ENCODE peak calls at places on chromosomes 3 and 15, in six cellular contexts. S, N, R, O, Z and D are unnamed samples.

GRCh38 chr15:39597751-39598185 is 16.9 kb downstream of the THBS1 start:
- DNase-seq in R (no peak), S (peak; percentile 74), O (no peak), Z (no peak), N (no peak), D (no peak)

GRCh38 chr3:198107840-198108734 is 148.1 kb downstream of the LMLN start:
- DNase-seq in S (no peak), O (no peak), N (no peak), R (no peak), Z (no peak), D (no peak)

GRCh38 chr3:171346011-171346410 is 114.2 kb downstream of the TNIK start:
- DNase-seq in S (no peak), O (no peak), Z (no peak), N (no peak), R (no peak), D (no peak)

GRCh38 chr15:74855857-74856256 is 12.9 kb upstream of the ULK3 start:
- DNase-seq in O (no peak), Z (no peak), S (no peak), N (no peak), R (no peak), D (no peak)

GRCh38 chr15:83379574-83379973 is 67.6 kb upstream of the SH3GL3 start:
- DNase-seq in S (peak; percentile 94), O (no peak), R (no peak), Z (peak; percentile 99), N (no peak), D (no peak)

GRCh38 chr3:30988774-30989173 is 94.3 kb upstream of the GADL1 start:
- DNase-seq in R (no peak), O (no peak), N (no peak), S (no peak), Z (no peak), D (no peak)

GRCh38 chr3:53254810-53255359 is 937 bp downstream of the TKT start:
- DNase-seq in N (peak; percentile 85), R (peak; percentile 66), S (peak; percentile 68), Z (peak; percentile 80), O (peak; percentile 89), D (peak; percentile 89)

GRCh38 chr3:126421573-126422119 is 26.9 kb downstream of the CFAP100 start:
- DNase-seq in Z (no peak), R (no peak), S (no peak), O (no peak), N (peak; percentile 53), D (no peak)

GRCh38 chr3:196220991-196221390 is 4.7 kb downstream of the SLC51A start:
- DNase-seq in O (no peak), Z (no peak), S (no peak), N (peak; percentile 13), R (no peak), D (no peak)

GRCh38 chr15:98713585-98714001 is 65.3 kb downstream of the IGF1R start:
- DNase-seq in Z (no peak), S (peak; percentile 82), N (no peak), R (peak; percentile 33), O (no peak), D (no peak)

DNA sequence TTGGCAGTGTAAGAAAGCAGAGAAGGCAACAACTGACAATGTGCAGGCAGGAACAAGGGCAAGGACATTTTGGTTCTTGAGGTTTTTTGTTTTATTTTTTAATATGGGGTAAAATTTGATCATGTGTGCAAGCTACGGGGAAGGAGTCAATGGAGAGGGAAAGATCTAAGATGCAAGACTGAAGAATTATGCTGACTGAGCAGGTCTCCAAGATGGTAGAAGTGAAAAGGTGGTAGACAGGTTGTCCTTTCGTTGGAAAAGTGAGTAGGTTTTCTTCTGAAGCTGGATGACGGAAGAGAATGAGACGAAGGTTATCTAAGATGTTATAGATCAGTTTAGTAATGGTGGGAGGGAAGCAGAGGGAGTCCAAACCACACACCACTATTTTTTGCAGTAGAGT is 4.2 kb downstream of the CD47 start:
- DNase-seq in N (no peak), S (no peak), O (no peak), R (no peak), Z (no peak), D (no peak)
- H3K4me3 ChIP-seq in N (no peak overlapping the region), S (no peak overlapping the region), O (no peak overlapping the region), R (no peak overlapping the region), Z (no peak overlapping the region), D (no peak overlapping the region)

DNA sequence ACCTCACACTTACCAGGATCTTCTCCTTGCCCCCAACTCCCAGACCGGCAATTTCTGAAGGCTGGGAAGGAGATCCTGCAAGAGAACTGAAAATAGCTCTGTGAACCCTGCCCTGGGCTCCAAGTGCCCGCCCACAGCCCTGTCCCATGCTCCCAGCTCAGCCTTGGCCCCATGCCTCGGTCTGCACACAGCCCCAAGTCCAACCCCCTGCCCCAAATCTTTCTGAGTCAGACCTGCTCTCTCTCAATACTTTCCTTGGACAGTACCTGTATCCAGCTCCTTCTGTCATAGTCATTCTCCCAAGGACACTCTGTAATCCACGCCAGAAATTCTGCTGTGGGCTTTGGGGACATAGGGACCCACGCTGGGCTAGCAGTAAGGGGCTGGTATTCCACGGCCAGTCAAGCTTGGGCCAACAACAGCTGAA is 6.3 kb upstream of the SMAD3 start:
- DNase-seq in O (peak; percentile 82), N (peak; percentile 84), Z (no peak), S (no peak), R (peak; percentile 45), D (peak; percentile 76)
- H3K4me1 ChIP-seq in O (peaks cover 34% of the 10 kb centered on the region), N (peaks cover 10% of the 10 kb centered on the region), Z (no peaks in the 10 kb centered on the region), S (no peaks in the 10 kb centered on the region), R (no peaks in the 10 kb centered on the region), D (peaks cover 42% of the 10 kb centered on the region)

GRCh38 chr3:11764931-11765363 is 81.7 kb downstream of the TAMM41 start:
- DNase-seq in S (peak; percentile 97), Z (no peak), N (no peak), O (no peak), R (no peak), D (no peak)
- H3K4me3 ChIP-seq in S (peak overlapping the region; percentile 4), Z (no peak overlapping the region), N (no peak overlapping the region), O (no peak overlapping the region), R (no peak overlapping the region), D (no peak overlapping the region)

GRCh38 chr3:76656531-76657070 is 383.3 kb upstream of the ROBO2 start:
- DNase-seq in Z (no peak), S (no peak), O (no peak), N (no peak), R (no peak), D (no peak)

GRCh38 chr3:76652524-76652923 is 387.4 kb upstream of the ROBO2 start:
- DNase-seq in N (no peak), O (no peak), S (no peak), R (no peak), Z (no peak), D (no peak)

GRCh38 chr3:76646921-76647562 is 392.9 kb upstream of the ROBO2 start:
- DNase-seq in Z (no peak), O (no peak), R (no peak), N (no peak), S (no peak), D (no peak)

GRCh38 chr3:76651784-76652183 is 388.1 kb upstream of the ROBO2 start:
- DNase-seq in S (no peak), Z (no peak), O (no peak), R (no peak), N (no peak), D (no peak)
- H3K4me1 ChIP-seq in S (no peaks in the 10 kb centered on the region), Z (no peaks in the 10 kb centered on the region), O (no peaks in the 10 kb centered on the region), R (no peaks in the 10 kb centered on the region), N (no peaks in the 10 kb centered on the region), D (no peaks in the 10 kb centered on the region)

GRCh38 chr3:104856743-104857142 is 510.0 kb upstream of the ALCAM start:
- DNase-seq in S (no peak), R (no peak), N (no peak), O (no peak), Z (no peak), D (no peak)
- H3K4me3 ChIP-seq in S (no peak overlapping the region), R (no peak overlapping the region), N (no peak overlapping the region), O (no peak overlapping the region), Z (no peak overlapping the region), D (no peak overlapping the region)

GRCh38 chr3:119703900-119704531 is 1.2 kb downstream of the CFAP91 start:
- DNase-seq in O (no peak), Z (no peak), N (no peak), S (no peak), R (no peak), D (no peak)
- H3K4me1 ChIP-seq in O (no peaks in the 10 kb centered on the region), Z (peaks cover 8% of the 10 kb centered on the region), N (no peaks in the 10 kb centered on the region), S (peaks cover 10% of the 10 kb centered on the region), R (no peaks in the 10 kb centered on the region), D (peaks cover 9% of the 10 kb centered on the region)

GRCh38 chr3:160224811-160225180 is 426 bp upstream of the C3orf80 start:
- DNase-seq in N (no peak), O (no peak), S (no peak), Z (no peak), R (no peak), D (no peak)
- H3K4me3 ChIP-seq in N (peak overlapping the region; percentile 57), O (peak overlapping the region; percentile 47), S (peak overlapping the region; percentile 37), Z (peak overlapping the region; percentile 41), R (peak overlapping the region; percentile 58), D (no peak overlapping the region)

DNA sequence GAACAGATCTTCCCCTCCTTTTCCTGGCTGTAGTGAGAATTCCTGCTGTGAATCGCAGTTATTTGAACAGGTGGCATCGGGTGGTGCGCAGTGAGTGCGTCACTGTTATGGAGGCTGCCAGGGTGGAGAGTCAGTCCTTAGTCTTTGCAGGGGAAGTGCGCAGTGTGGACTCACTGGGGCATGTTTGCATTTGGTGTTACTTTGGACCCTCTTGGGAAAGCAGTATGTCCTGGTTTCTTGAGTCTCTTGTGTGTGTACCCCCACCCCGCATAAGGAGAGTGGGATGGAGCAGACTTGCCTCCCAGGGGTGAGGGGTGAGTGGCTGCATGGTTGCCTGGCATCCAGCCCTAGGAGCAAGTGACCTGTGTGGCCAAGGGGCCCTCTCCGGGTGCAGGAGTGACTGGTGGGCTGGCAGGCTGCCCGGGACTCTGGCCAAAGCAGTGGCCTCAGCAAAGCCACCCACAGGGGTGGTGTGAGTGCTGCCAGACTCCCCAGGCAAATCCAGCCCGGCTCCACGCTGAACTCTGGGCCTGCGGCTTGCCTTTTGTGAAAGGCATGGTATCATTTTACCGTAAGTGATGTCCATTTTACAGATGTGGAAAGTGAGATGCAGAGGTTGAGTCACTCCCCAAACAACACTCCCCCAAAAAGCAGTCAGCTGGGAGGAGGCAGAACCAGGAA is 46.4 kb downstream of the DNASE1L3 start:
- DNase-seq in S (no peak), N (peak; percentile 88), O (peak; percentile 94), Z (no peak), R (peak; percentile 85), D (no peak)
- H3K4me1 ChIP-seq in S (peaks cover 46% of the 10 kb centered on the region), N (peaks cover 34% of the 10 kb centered on the region), O (peaks cover 38% of the 10 kb centered on the region), Z (peaks cover 28% of the 10 kb centered on the region), R (peaks cover 7% of the 10 kb centered on the region), D (peaks cover 4% of the 10 kb centered on the region)